ENCODE peak calls at places on chromosomes 12 and 14, in ten cellular contexts. T, M, Z, I, P, K, R, G, V and N are unnamed samples.
A peak's percentile ranks its signal among the peaks of the same experiment; 100 is the strongest.

GRCh38 chr14:87161502-87161901 is 831.5 kb downstream of the GALC start:
- DNase-seq in T (no peak), G (no peak), K (no peak), V (no peak), R (no peak), M (no peak), Z (no peak), I (no peak), P (no peak), N (no peak)

GRCh38 chr12:93449277-93449676 is 7.5 kb upstream of the UBE2N start:
- DNase-seq in V (no peak), G (no peak), Z (no peak), R (no peak), K (no peak), I (no peak), M (no peak), P (no peak), T (no peak), N (no peak)

GRCh38 chr12:30796508-30796780 is 41.7 kb upstream of the CAPRIN2 start:
- DNase-seq in T (no peak), P (peak; percentile 42), I (peak; percentile 85), V (peak; percentile 75), Z (peak; percentile 47), G (no peak), R (no peak), K (no peak), M (no peak), N (no peak)

GRCh38 chr12:1811281-1811947 is 9.0 kb upstream of the LRTM2 start:
- DNase-seq in R (no peak), M (peak; percentile 25), G (peak; percentile 38), K (no peak), P (no peak), I (no peak), Z (no peak), T (no peak), V (peak; percentile 54), N (no peak)

GRCh38 chr12:68252077-68252476 is 1.3 kb downstream of the IL22 start:
- DNase-seq in Z (no peak), G (no peak), T (no peak), K (no peak), V (no peak), M (no peak), R (no peak), P (no peak), I (no peak), N (no peak)

GRCh38 chr14:101553393-101553792 is 7.9 kb upstream of the DIO3 start:
- DNase-seq in V (no peak), T (no peak), R (no peak), M (no peak), K (no peak), G (no peak), I (no peak), P (no peak), Z (no peak), N (no peak)

GRCh38 chr14:44634692-44635091 is 127.6 kb upstream of the FSCB start:
- DNase-seq in P (no peak), T (no peak), Z (no peak), K (no peak), R (no peak), G (no peak), V (no peak), I (no peak), M (no peak), N (no peak)

GRCh38 chr14:23727566-23728335 is 91.6 kb downstream of the DHRS2 start:
- DNase-seq in V (peak; percentile 50), T (no peak), Z (peak; percentile 61), I (peak; percentile 45), M (no peak), K (peak; percentile 36), R (no peak), P (peak; percentile 2), G (no peak), N (peak; percentile 25)

GRCh38 chr12:56520025-56520810 is 1.4 kb upstream of the RBMS2 start:
- DNase-seq in T (no peak), K (no peak), G (no peak), M (no peak), V (no peak), Z (no peak), R (no peak), P (no peak), I (no peak), N (no peak)

GRCh38 chr12:26177303-26177702 is 18.1 kb upstream of the SSPN start:
- DNase-seq in R (no peak), Z (no peak), P (no peak), G (no peak), I (no peak), M (no peak), K (no peak), T (no peak), V (no peak), N (no peak)